ENCODE peak calls at places on chromosomes 2 and 18, in six cellular contexts. N is activated CD8-positive, alpha-beta T cell treated with anti-CD3 and anti-CD28 coated beads for 36 hours; I is fibroblast of pulmonary artery; X is heart left ventricle; J is stimulated activated CD4-positive, alpha-beta T cell treated with anti-CD3 and anti-CD28 coated beads, Interleukin-4, amount 100 ng/mL, for 4 hours; V is cerebellum. C is an unnamed sample.
A peak's percentile ranks its signal among the peaks of the same experiment; 100 is the strongest.

GRCh38 chr2:145961846-145962245 is 1441.9 kb upstream of the ZEB2 start:
- DNase-seq in J (no peak), X (no peak), V (no peak), I (peak; percentile 14), N (no peak), C (no peak)

GRCh38 chr18:55982992-55983391 is 395.0 kb upstream of the TCF4 start:
- DNase-seq in X (no peak), J (no peak), I (no peak), N (no peak), V (no peak), C (no peak)

GRCh38 chr2:173750332-173750731 is 214.8 kb downstream of the SP3 start:
- DNase-seq in I (peak; percentile 36), J (no peak), N (no peak), V (no peak), X (peak; percentile 31), C (peak; percentile 9)

GRCh38 chr2:212900715-212901114 is 250.7 kb downstream of the IKZF2 start:
- DNase-seq in I (no peak), N (no peak), J (no peak), X (no peak), V (no peak), C (no peak)

GRCh38 chr2:113113794-113114193 is 13.6 kb upstream of the IL1RN start:
- DNase-seq in X (no peak), J (no peak), V (no peak), N (no peak), I (no peak), C (no peak)

GRCh38 chr2:179275280-179276013 is 10.8 kb upstream of the SESTD1 start:
- DNase-seq in N (no peak), I (no peak), V (no peak), X (no peak), J (no peak), C (no peak)

GRCh38 chr2:30869988-30870387 is 62.7 kb upstream of the CAPN13 start:
- DNase-seq in J (no peak), I (no peak), X (no peak), N (no peak), V (no peak), C (no peak)

GRCh38 chr2:71190959-71191943 is 35.7 kb downstream of the PAIP2B start:
- DNase-seq in N (no peak), X (no peak), I (peak; percentile 36), J (no peak), V (peak; percentile 76), C (peak; percentile 59)

GRCh38 chr18:67586101-67586500 is 69.6 kb upstream of the DSEL start:
- DNase-seq in J (no peak), I (no peak), X (no peak), N (no peak), V (no peak), C (no peak)

GRCh38 chr2:24676493-24676892 is 116.7 kb downstream of the PTRHD1 start:
- DNase-seq in V (no peak), N (no peak), J (no peak), I (no peak), X (no peak), C (no peak)

GRCh38 chr18:140670-141266 is 17.6 kb upstream of the USP14 start:
- DNase-seq in N (no peak), X (no peak), J (no peak), I (no peak), V (no peak), C (no peak)

GRCh38 chr2:21270658-21271057 is 146.9 kb downstream of the TDRD15 start:
- DNase-seq in V (no peak), X (peak; percentile 92), I (no peak), N (no peak), J (no peak), C (peak; percentile 75)

GRCh38 chr2:119683717-119684443 is 4.9 kb downstream of the TMEM177 start:
- DNase-seq in N (no peak), I (peak; percentile 26), V (peak; percentile 55), J (no peak), X (no peak), C (peak; percentile 49)

GRCh38 chr2:80102026-80102425 is 202.5 kb downstream of the LRRTM1 start:
- DNase-seq in J (no peak), X (no peak), N (no peak), I (peak; percentile 49), V (no peak), C (no peak)

GRCh38 chr2:68258854-68259253 is 6.5 kb upstream of the PPP3R1 start:
- DNase-seq in N (no peak), V (no peak), X (no peak), I (no peak), J (no peak), C (no peak)

GRCh38 chr2:110220193-110220564 is 7.8 kb upstream of the MTLN start:
- DNase-seq in X (no peak), N (no peak), V (no peak), J (no peak), I (no peak), C (no peak)

GRCh38 chr2:158734442-158734841 is 60.7 kb upstream of the DAPL1 start:
- DNase-seq in I (no peak), X (no peak), N (no peak), V (no peak), J (no peak), C (no peak)

GRCh38 chr2:108621689-108622681 is 87.7 kb downstream of the LIMS1 start:
- DNase-seq in I (no peak), V (no peak), N (no peak), J (no peak), X (no peak), C (no peak)

GRCh38 chr2:88831792-88832248 is 140.3 kb downstream of the RPIA start:
- DNase-seq in V (no peak), X (no peak), J (peak; percentile 7), I (peak; percentile 56), N (peak; percentile 76), C (peak; percentile 48)

GRCh38 chr2:104919127-104919526 is 65.2 kb downstream of the POU3F3 start:
- DNase-seq in J (no peak), I (no peak), V (no peak), N (no peak), X (no peak), C (no peak)

GRCh38 chr2:101781326-101781725 is 83.8 kb downstream of the MAP4K4 start:
- DNase-seq in I (no peak), J (no peak), X (no peak), N (no peak), V (no peak), C (no peak)

GRCh38 chr2:68709421-68709911 is 25.1 kb upstream of the ARHGAP25 start:
- DNase-seq in N (peak; percentile 32), X (no peak), V (no peak), J (no peak), I (peak; percentile 69), C (peak; percentile 34)

C was measured in Ammon's horn.